ENCODE peak calls at places on chromosomes 11 and 22, in five cellular contexts. U is fibroblast of villous mesenchyme, R is HFF-Myc, P is GM12865, X is BJ. V is an unnamed sample.

GRCh38 chr11:2089536-2090165 is 49.5 kb downstream of the IGF2 start:
- DNase-seq in R (no peak), X (no peak), U (peak; percentile 43), P (peak; percentile 50), V (peak; percentile 29)

GRCh38 chr22:17483670-17484372 is 79.5 kb upstream of the SLC25A18 start:
- DNase-seq in P (no peak), R (no peak), U (no peak), X (no peak), V (no peak)

GRCh38 chr11:75306529-75306928 is 44.9 kb downstream of the ARRB1 start:
- DNase-seq in U (no peak), R (no peak), P (no peak), X (no peak), V (no peak)

GRCh38 chr11:34632105-34632780 is 11.3 kb downstream of the EHF start:
- DNase-seq in U (no peak), X (no peak), R (no peak), P (no peak), V (peak; percentile 16)

GRCh38 chr11:61350803-61351202 is 10.9 kb downstream of the CYB561A3 start:
- DNase-seq in X (no peak), P (no peak), U (no peak), R (no peak), V (no peak)

GRCh38 chr22:23192133-23192532 is 11.8 kb downstream of the BCR start:
- DNase-seq in P (no peak), R (no peak), X (no peak), U (no peak), V (no peak)

GRCh38 chr11:127862406-127862805 is 725.0 kb downstream of the ETS1 start:
- DNase-seq in P (no peak), X (no peak), R (peak; percentile 3), U (no peak), V (peak; percentile 16)

GRCh38 chr11:99019676-99020075 is 1.1 kb upstream of the CNTN5 start:
- DNase-seq in P (no peak), R (no peak), X (no peak), U (no peak), V (no peak)

GRCh38 chr11:33900159-33900855 is 8.4 kb upstream of the LMO2 start:
- DNase-seq in X (no peak), U (no peak), P (no peak), R (no peak), V (no peak)

GRCh38 chr11:122676638-122677037 is 21.1 kb downstream of the UBASH3B start:
- DNase-seq in P (no peak), R (no peak), X (no peak), U (no peak), V (no peak)

GRCh38 chr22:45895436-45896152 is 81.4 kb downstream of the WNT7B start:
- DNase-seq in R (no peak), P (no peak), U (no peak), X (no peak), V (no peak)

GRCh38 chr11:86047275-86047991 is 21.5 kb downstream of the PICALM start:
- DNase-seq in X (no peak), P (peak; percentile 79), R (no peak), U (peak; percentile 58), V (peak; percentile 82)

GRCh38 chr11:32176223-32176811 is 85.4 kb downstream of the RCN1 start:
- DNase-seq in U (peak; percentile 78), P (peak; percentile 90), R (peak; percentile 46), X (peak; percentile 10), V (peak; percentile 72)

GRCh38 chr11:66651011-66651410 is 12.5 kb downstream of the RBM4 start:
- DNase-seq in P (peak; percentile 38), R (no peak), U (no peak), X (no peak), V (peak; percentile 12)

GRCh38 chr11:63769719-63770443 is 1.3 kb upstream of the ZFTA start:
- DNase-seq in U (no peak), P (no peak), R (no peak), X (no peak), V (no peak)

DNA sequence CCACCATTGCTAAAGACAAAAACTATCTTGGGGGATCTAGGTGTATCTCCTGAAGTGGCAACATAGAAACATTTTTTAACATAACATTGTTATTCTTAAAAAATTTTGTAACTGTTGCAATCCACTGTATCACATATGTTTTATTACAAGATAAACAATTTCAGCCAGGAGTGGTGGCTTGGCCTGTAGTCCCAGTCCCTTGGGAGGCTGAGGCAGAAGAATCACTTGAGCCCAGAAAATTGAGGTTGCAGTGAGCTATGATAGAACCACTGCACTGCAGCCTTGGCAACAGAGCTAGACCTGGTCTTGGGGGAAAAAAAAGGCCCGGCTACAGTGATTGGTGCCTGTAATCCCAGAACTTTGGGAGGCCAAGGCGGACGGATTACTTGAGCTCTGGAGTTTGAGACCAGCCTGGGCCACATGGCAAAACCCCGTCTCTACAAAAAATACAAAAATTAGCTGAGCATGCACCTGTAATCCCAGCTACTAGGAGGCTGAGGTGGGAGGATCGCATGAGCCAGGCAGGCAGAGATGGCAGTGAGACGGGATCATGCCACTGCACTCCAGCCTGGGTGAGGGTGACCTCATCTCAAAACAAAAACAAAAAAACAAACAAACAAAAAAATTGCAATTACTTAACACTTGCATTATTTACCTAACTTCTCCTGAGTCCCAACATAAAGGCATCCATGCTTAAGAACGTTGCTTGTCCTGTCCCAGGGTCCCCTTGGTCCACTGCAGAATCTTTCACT is 1.5 kb upstream of the DEPDC5 start:
- DNase-seq in P (no peak), U (no peak), R (no peak), X (no peak), V (no peak)
- H3K4me3 ChIP-seq in P (no peak overlapping the region), U (no peak overlapping the region), R (no peak overlapping the region), X (no peak overlapping the region), V (no peak overlapping the region)

GRCh38 chr11:79052539-79052938 is 388.3 kb downstream of the TENM4 start:
- DNase-seq in R (no peak), X (no peak), U (no peak), P (no peak), V (no peak)
- TF ChIP-seq CTCF in R (peak; percentile 35), X (peak; percentile 28), U (no peak), P (peak; percentile 14), V (peak; percentile 19)

GRCh38 chr11:8689726-8690255 is 7.2 kb downstream of the RPL27A start:
- DNase-seq in P (no peak), X (no peak), R (no peak), U (no peak), V (no peak)
- H3K4me3 ChIP-seq in P (peak overlapping the region; percentile 88), X (no peak overlapping the region), R (peak overlapping the region; percentile 36), U (peak overlapping the region; percentile 71), V (no peak overlapping the region)

DNA sequence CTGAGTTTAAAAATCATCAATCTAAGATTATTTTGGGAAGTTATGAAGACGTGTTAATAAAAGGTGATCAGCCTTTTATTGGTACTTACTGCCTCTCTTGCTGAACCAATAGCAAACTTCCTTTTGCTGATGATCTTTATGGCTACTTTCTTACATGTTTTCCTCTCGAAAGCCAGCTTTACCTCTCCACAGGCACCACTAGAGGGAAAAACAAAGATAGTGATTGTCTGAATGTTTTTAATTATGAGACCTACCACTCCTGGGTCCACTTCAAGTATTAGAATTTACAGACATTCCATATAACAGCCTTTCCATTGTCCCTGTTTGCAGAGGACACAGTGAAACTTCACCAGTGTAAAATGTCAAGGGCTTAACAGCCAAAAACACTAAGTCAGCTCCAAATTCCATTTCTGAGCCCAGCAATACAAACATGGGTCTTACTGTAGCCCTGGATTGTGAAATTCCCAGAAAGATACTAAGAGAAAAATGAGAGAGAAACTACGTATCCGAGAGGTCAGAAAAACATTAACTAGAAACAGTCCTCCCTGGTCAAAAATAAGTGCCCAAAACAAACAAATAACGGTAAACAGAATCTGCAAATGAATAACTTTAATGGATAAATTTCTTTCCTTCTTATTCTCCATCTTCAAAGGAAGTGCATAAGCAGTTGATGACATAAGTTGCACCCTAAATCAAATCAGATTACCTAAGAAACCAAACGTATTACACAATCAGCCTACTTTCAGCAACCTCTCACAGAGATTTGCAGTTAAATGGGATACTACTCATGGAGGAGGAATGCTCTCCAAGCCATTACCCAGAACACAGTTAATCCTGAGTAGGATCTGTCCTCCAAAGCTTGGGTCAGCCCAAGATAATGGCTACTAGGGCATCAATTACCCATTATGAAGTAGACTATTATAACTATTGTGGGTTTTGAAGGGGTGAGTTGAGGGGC is 29.5 kb downstream of the CHEK2 start:
- DNase-seq in R (peak; percentile 79), X (peak; percentile 92), U (peak; percentile 99), P (no peak), V (peak; percentile 97)
- TF ChIP-seq CTCF in R (peak; percentile 16), X (peak; percentile 43), U (peak; percentile 32), P (no peak), V (peak; percentile 59)

DNA sequence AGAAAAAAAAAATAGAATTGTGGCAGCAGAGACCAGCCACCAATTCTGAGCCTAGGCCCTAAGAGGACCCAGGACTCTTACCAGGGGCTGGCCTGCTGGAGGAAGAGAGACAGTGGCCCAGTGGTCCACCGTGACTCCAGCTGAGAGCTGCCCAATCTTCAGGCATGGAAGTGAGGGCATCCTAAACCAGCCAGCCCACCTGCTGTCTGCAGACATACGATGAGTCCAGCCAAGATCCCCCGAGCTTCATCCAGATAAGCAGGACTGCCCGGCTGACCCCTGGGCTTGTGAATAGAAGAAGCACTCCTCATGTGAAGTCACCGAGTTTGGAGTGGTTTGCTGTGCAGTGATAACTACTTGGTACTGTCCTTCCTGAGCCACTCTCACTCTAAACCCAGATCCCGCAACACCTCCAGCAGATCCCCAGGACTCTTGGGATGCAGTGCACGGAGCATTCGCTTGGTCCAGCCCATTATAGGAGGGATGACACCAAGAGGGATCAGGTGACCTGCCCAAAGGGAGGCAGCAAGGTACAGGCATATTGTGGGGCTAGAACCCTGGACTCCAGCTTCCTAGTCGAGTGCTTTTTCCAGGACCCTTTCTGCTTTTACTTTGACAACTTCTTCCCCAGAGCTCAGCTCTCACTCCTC is 41.7 kb upstream of the FGF3 start:
- DNase-seq in P (no peak), U (no peak), R (no peak), X (no peak), V (no peak)
- H3K4me3 ChIP-seq in P (no peak overlapping the region), U (no peak overlapping the region), R (no peak overlapping the region), X (no peak overlapping the region), V (no peak overlapping the region)

GRCh38 chr11:102928247-102928646 is 27.3 kb downstream of the MMP13 start:
- DNase-seq in R (no peak), X (no peak), P (no peak), U (no peak), V (no peak)
- TF ChIP-seq CTCF in R (no peak), X (no peak), P (no peak), U (no peak), V (no peak)

DNA sequence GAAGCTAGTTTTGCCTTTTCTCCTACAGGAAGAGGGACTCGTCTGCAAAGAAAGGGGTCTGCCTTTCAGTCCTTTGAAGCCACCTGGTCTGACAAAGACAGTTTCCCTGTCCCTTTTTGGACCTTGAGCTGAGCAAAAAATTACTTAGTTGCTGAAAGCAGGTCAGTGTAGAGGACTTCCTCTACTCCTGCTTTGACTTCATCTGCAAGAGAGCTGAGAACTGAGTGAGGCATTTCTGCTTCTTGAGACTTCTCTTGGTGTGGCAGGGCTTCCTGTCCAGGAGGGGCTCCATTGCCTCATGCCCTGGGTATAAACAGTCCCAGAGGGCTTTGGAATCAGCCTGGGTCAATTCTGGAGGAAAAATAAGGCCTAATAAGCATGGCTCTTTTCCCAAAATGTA is 73.1 kb downstream of the ZNRF3 start:
- DNase-seq in U (no peak), R (no peak), X (no peak), P (peak; percentile 59), V (no peak)
- H3K4me3 ChIP-seq in U (no peak overlapping the region), R (no peak overlapping the region), X (no peak overlapping the region), P (no peak overlapping the region), V (no peak overlapping the region)

GRCh38 chr11:88103337-88104206 is 71.7 kb downstream of the RAB38 start:
- DNase-seq in P (peak; percentile 85), U (peak; percentile 67), R (peak; percentile 29), X (no peak), V (peak; percentile 51)
- TF ChIP-seq CTCF in P (peak; percentile 78), U (peak; percentile 84), R (peak; percentile 68), X (peak; percentile 61), V (peak; percentile 72)